ENCODE peak calls at places on chromosomes 1 and 21, in four cellular contexts. Z is activated T-helper 1 cell treated with anti-CD3 and anti-CD28 coated beads, Interleukin-12 subunit alpha, Interleukin-12 subunit beta, Interleukin-2, Interleukin-4 antibody, amounts not matched to agents 30 ng/mL and 10 ng/mL and 1 ng/mL, durations not matched to agents 14 hours and 24 hours and 36 hours; K is activated T-cell treated with anti-CD3 and anti-CD28 coated beads for 48 hours; U is HTR-8/SVneo. X is an unnamed sample.

GRCh38 chr1:205183676-205184335 is 27.7 kb downstream of the DSTYK start:
- DNase-seq in U (no peak), Z (no peak), K (no peak), X (peak)

GRCh38 chr1:66933887-66934700 is 9.3 kb downstream of the MIER1 start:
- DNase-seq in Z (no peak), K (no peak), U (no peak), X (no peak)

GRCh38 chr21:29303301-29303700 is 4.6 kb downstream of the BACH1 start:
- DNase-seq in Z (no peak), K (no peak), U (no peak), X (no peak)

GRCh38 chr1:81174052-81174451 is 626.7 kb upstream of the ADGRL2 start:
- DNase-seq in K (no peak), U (no peak), Z (no peak), X (no peak)

GRCh38 chr1:201298381-201299367 is 15.4 kb downstream of the PKP1 start:
- DNase-seq in U (no peak), K (no peak), Z (no peak), X (no peak)

GRCh38 chr1:101820080-101820479 is 176.6 kb downstream of the OLFM3 start:
- DNase-seq in U (no peak), K (no peak), Z (no peak), X (no peak)

GRCh38 chr1:194474701-194475100 is 1288.3 kb upstream of the B3GALT2 start:
- DNase-seq in U (no peak), K (no peak), Z (no peak), X (no peak)

GRCh38 chr1:208803371-208803811 is 559.2 kb upstream of the PLXNA2 start:
- DNase-seq in K (no peak), U (no peak), Z (no peak), X (no peak)

GRCh38 chr1:2382621-2383361 is 8.6 kb downstream of the MORN1 start:
- DNase-seq in U (peak), K (peak), Z (no peak), X (peak)

GRCh38 chr1:198528376-198528775 is 12.1 kb downstream of the ATP6V1G3 start:
- DNase-seq in Z (no peak), U (peak), K (no peak), X (no peak)

GRCh38 chr1:104795931-104796330 is 1046.2 kb downstream of the AMY1C start:
- DNase-seq in U (no peak), Z (no peak), K (no peak), X (no peak)

GRCh38 chr1:121522061-121522759 is 337.4 kb downstream of the SRGAP2C start:
- DNase-seq in Z (no peak), K (no peak), U (no peak), X (no peak)

GRCh38 chr1:109078317-109078716 is 2.5 kb upstream of the TAF13 start:
- DNase-seq in K (no peak), Z (no peak), U (no peak), X (no peak)

GRCh38 chr1:1088801-1089680 is 14.9 kb upstream of the RNF223 start:
- DNase-seq in U (no peak), Z (no peak), K (no peak), X (peak)

GRCh38 chr1:227761621-227762230 is 26.5 kb downstream of the SNAP47 start:
- DNase-seq in K (no peak), Z (no peak), U (no peak), X (no peak)

GRCh38 chr1:61330018-61330417 is 247.7 kb downstream of the NFIA start:
- DNase-seq in U (no peak), K (no peak), Z (no peak), X (no peak)

GRCh38 chr1:107139833-107140702 is 771 bp upstream of the NTNG1 start:
- DNase-seq in Z (no peak), U (no peak), K (no peak), X (peak)

GRCh38 chr1:3598051-3598471 is 13.2 kb downstream of the MEGF6 start:
- DNase-seq in U (no peak), K (no peak), Z (no peak), X (no peak)

GRCh38 chr1:111489604-111490003 is 13.8 kb downstream of the ADORA3 start:
- DNase-seq in U (no peak), Z (no peak), K (no peak), X (no peak)

GRCh38 chr1:211339631-211340041 is 13.0 kb downstream of the TRAF5 start:
- DNase-seq in Z (no peak), U (no peak), K (no peak), X (peak)

GRCh38 chr1:244138399-244138798 is 87.3 kb downstream of the ZBTB18 start:
- DNase-seq in K (no peak), U (no peak), Z (no peak), X (no peak)

X was measured in activated CD8-positive, alpha-beta T cell treated with anti-CD3 and anti-CD28 coated beads for 36 hours.